ENCODE peak calls at places on chromosome 22, in seven cellular contexts. Q, V, Z, M, S, F and K are unnamed samples.
A peak's percentile ranks its signal among the peaks of the same experiment; 100 is the strongest.

GRCh38 chr22:25970348-25970995 is 198.8 kb upstream of the SEZ6L start:
- DNase-seq in F (no peak), S (no peak), Z (no peak), V (peak; percentile 18), M (no peak), Q (no peak), K (no peak)

GRCh38 chr22:43066844-43067385 is 22.3 kb downstream of the TTLL1 start:
- DNase-seq in S (no peak), F (no peak), V (no peak), Q (peak; percentile 56), M (no peak), Z (no peak), K (no peak)

GRCh38 chr22:35349368-35349703 is 31.6 kb upstream of the HMOX1 start:
- DNase-seq in F (peak; percentile 49), M (no peak), Z (no peak), V (no peak), S (no peak), Q (no peak), K (peak; percentile 53)

GRCh38 chr22:48321986-48322545 is 1505.6 kb downstream of the BRD1 start:
- DNase-seq in F (no peak), M (no peak), Q (no peak), S (no peak), V (no peak), Z (no peak), K (no peak)

GRCh38 chr22:27372364-27372763 is 429.2 kb downstream of the MN1 start:
- DNase-seq in S (no peak), F (no peak), Q (no peak), Z (no peak), M (no peak), V (no peak), K (no peak)

GRCh38 chr22:45096256-45096907 is 67.3 kb upstream of the NUP50 start:
- DNase-seq in M (no peak), Z (no peak), Q (no peak), S (peak; percentile 68), F (peak; percentile 61), V (peak; percentile 42), K (peak; percentile 76)

GRCh38 chr22:44172370-44173108 is 8.2 kb upstream of the PARVG start:
- DNase-seq in S (peak; percentile 76), Q (no peak), F (no peak), Z (no peak), V (no peak), M (no peak), K (peak; percentile 45)

GRCh38 chr22:19942886-19943664 is 1.5 kb upstream of the TXNRD2 start:
- DNase-seq in M (no peak), F (peak; percentile 54), Q (peak; percentile 66), S (no peak), V (no peak), Z (no peak), K (peak; percentile 34)

GRCh38 chr22:44537016-44537936 is 39.2 kb upstream of the RTL6 start:
- DNase-seq in S (no peak), M (no peak), V (no peak), Q (no peak), Z (no peak), F (no peak), K (no peak)

GRCh38 chr22:25372000-25372595 is 152.7 kb downstream of the CRYBB2 start:
- DNase-seq in Z (no peak), V (no peak), Q (no peak), F (no peak), S (no peak), M (no peak), K (no peak)

GRCh38 chr22:33062402-33062801 is 4.2 kb upstream of the SYN3 start:
- DNase-seq in S (no peak), M (no peak), F (no peak), V (no peak), Z (no peak), Q (no peak), K (no peak)

GRCh38 chr22:28909375-28909774 is 26.0 kb downstream of the ZNRF3 start:
- DNase-seq in V (no peak), M (no peak), Q (no peak), F (no peak), S (no peak), Z (no peak), K (no peak)

GRCh38 chr22:45831394-45831793 is 145.6 kb downstream of the WNT7B start:
- DNase-seq in M (no peak), Q (no peak), S (no peak), Z (no peak), V (no peak), F (peak; percentile 31), K (no peak)

GRCh38 chr22:45636668-45637067 is 35.0 kb upstream of the ATXN10 start:
- DNase-seq in V (no peak), Q (no peak), F (no peak), S (no peak), Z (no peak), M (peak; percentile 16), K (no peak)

GRCh38 chr22:31944700-31945477 is 554 bp downstream of the YWHAH start:
- DNase-seq in S (peak; percentile 41), Q (no peak), Z (peak; percentile 17), F (peak; percentile 58), M (peak; percentile 83), V (peak; percentile 30), K (peak; percentile 79)

GRCh38 chr22:45014658-45015057 is 4.9 kb upstream of the PHF21B start:
- DNase-seq in V (no peak), M (no peak), Q (no peak), S (no peak), F (no peak), Z (no peak), K (no peak)

GRCh38 chr22:46027219-46028068 is 50.5 kb upstream of the WNT7B start:
- DNase-seq in F (peak; percentile 22), S (no peak), M (peak; percentile 84), V (peak; percentile 27), Z (no peak), Q (no peak), K (peak; percentile 81)

GRCh38 chr22:48072777-48073176 is 1310.3 kb downstream of the TBC1D22A start:
- DNase-seq in Q (no peak), V (no peak), F (peak; percentile 54), S (no peak), Z (no peak), M (no peak), K (no peak)

GRCh38 chr22:46537221-46537945 is at the start of gene CELSR1:
- DNase-seq in Q (peak; percentile 29), Z (no peak), V (no peak), F (no peak), S (peak; percentile 79), M (no peak), K (peak; percentile 42)

GRCh38 chr22:23223566-23224317 is 43.4 kb downstream of the BCR start:
- DNase-seq in Z (no peak), S (no peak), F (no peak), Q (no peak), V (no peak), M (no peak), K (peak; percentile 54)

GRCh38 chr22:23696326-23696851 is 5.6 kb downstream of the RGL4 start:
- DNase-seq in Q (no peak), F (peak; percentile 82), V (no peak), S (no peak), M (no peak), Z (peak; percentile 54), K (no peak)

GRCh38 chr22:43441751-43442150 is 29.9 kb downstream of the MPPED1 start:
- DNase-seq in M (no peak), Q (no peak), V (no peak), Z (no peak), F (no peak), S (no peak), K (no peak)

GRCh38 chr22:19571995-19572394 is 47.8 kb upstream of the CLDN5 start:
- DNase-seq in S (no peak), Q (no peak), V (no peak), Z (no peak), F (no peak), M (no peak), K (no peak)

GRCh38 chr22:36405221-36405631 is 17.5 kb upstream of the MYH9 start:
- DNase-seq in Q (no peak), M (no peak), F (peak; percentile 55), S (no peak), V (peak; percentile 42), Z (no peak), K (no peak)

GRCh38 chr22:36406139-36406538 is 18.4 kb upstream of the MYH9 start:
- DNase-seq in M (no peak), Z (no peak), V (peak; percentile 24), Q (no peak), S (no peak), F (no peak), K (no peak)

GRCh38 chr22:36404436-36404835 is 16.7 kb upstream of the MYH9 start:
- DNase-seq in V (no peak), S (no peak), Q (no peak), Z (no peak), M (no peak), F (no peak), K (no peak)

GRCh38 chr22:36406721-36407120 is 19.0 kb upstream of the MYH9 start:
- DNase-seq in Q (no peak), F (no peak), Z (no peak), S (no peak), M (no peak), V (no peak), K (no peak)

GRCh38 chr22:36405671-36406070 is 17.9 kb upstream of the MYH9 start:
- DNase-seq in Q (no peak), F (peak; percentile 88), S (peak; percentile 72), V (peak; percentile 85), Z (peak; percentile 44), M (no peak), K (peak; percentile 70)
- H3K4me1 ChIP-seq in Q (no peaks in the 10 kb centered on the region), F (peaks cover 49% of the 10 kb centered on the region), S (no peaks in the 10 kb centered on the region), V (peaks cover 22% of the 10 kb centered on the region), Z (peaks cover 38% of the 10 kb centered on the region), M (peaks cover 11% of the 10 kb centered on the region), K (peaks cover 7% of the 10 kb centered on the region)

DNA sequence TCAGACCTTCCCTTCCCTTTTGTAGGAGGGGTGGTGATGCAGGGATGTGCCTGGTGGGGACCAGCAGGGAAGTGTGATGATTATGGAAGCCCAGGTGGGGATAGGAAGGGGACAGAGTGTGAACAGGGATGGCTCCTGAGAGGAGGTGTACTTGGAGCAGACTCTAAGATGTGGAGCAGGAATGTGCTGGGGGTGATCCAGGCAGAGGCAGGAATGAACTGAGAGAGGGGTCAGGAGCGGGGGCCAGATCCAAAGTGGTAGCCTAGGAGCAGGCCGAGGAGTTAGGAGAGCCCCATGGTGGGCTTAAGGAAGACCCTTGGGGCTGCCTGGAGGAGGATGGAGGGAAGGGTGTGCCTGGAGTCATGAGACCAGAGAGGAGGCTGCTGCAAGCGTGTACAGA is 3.7 kb downstream of the NPTXR start:
- DNase-seq in V (no peak), M (no peak), Z (no peak), F (no peak), Q (no peak), S (no peak), K (no peak)
- H3K4me1 ChIP-seq in V (no peaks in the 10 kb centered on the region), M (peaks cover 18% of the 10 kb centered on the region), Z (peaks cover 14% of the 10 kb centered on the region), F (no peaks in the 10 kb centered on the region), Q (no peaks in the 10 kb centered on the region), S (no peaks in the 10 kb centered on the region), K (peaks cover 4% of the 10 kb centered on the region)

DNA sequence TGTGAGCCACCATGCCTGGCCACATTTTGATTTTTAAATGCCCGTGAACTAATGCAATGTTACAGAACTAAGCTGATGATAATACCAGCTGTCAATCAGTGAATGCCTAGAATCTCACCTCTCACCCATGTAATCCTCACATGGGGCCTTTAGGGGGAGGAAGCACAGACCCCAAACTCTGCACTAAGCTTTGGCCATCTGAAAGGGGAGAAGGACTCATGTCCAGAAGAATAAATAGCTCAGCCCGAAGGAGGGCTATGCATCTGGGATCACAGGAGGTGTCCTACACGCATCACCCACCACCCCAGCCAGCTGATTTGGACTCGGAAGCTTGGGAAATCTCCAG is 36.0 kb upstream of the YPEL1 start:
- DNase-seq in M (no peak), Z (no peak), S (no peak), F (no peak), V (no peak), Q (no peak), K (no peak)
- H3K4me1 ChIP-seq in M (peaks cover 2% of the 10 kb centered on the region), Z (no peaks in the 10 kb centered on the region), S (no peaks in the 10 kb centered on the region), F (peaks cover 47% of the 10 kb centered on the region), V (no peaks in the 10 kb centered on the region), Q (no peaks in the 10 kb centered on the region), K (no peaks in the 10 kb centered on the region)

GRCh38 chr22:50325444-50326224 is 1.2 kb downstream of the DENND6B start:
- DNase-seq in M (no peak), V (no peak), S (no peak), Q (no peak), F (no peak), Z (no peak), K (peak; percentile 50)
- H3K4me1 ChIP-seq in M (peaks cover 23% of the 10 kb centered on the region), V (peaks cover 8% of the 10 kb centered on the region), S (no peaks in the 10 kb centered on the region), Q (no peaks in the 10 kb centered on the region), F (peaks cover 32% of the 10 kb centered on the region), Z (no peaks in the 10 kb centered on the region), K (peaks cover 11% of the 10 kb centered on the region)